ENCODE peak calls at places on chromosomes 2 and 18, in eight cellular contexts. One of them, this sample, is unnamed.

GRCh38 chr2:3778841-3779505 is 75.6 kb downstream of the DCDC2C start:
- DNase-seq in breast epithelium: no peak
- DNase-seq in vagina: no peak
- DNase-seq in astrocyte: no peak
- DNase-seq in small intestine: no peak
- DNase-seq in GM23248: no peak
- DNase-seq in spleen: no peak
- DNase-seq in SJSA1: no peak
- DNase-seq in this sample: no peak

GRCh38 chr2:7262608-7263228 is 345.5 kb downstream of the RNF144A start:
- DNase-seq in breast epithelium: no peak
- DNase-seq in vagina: no peak
- DNase-seq in astrocyte: no peak
- DNase-seq in small intestine: no peak
- DNase-seq in GM23248: no peak
- DNase-seq in spleen: no peak
- DNase-seq in SJSA1: no peak
- DNase-seq in this sample: no peak

GRCh38 chr2:56784046-56784445 is 600.3 kb downstream of the CCDC85A start:
- DNase-seq in breast epithelium: no peak
- DNase-seq in vagina: no peak
- DNase-seq in astrocyte: no peak
- DNase-seq in small intestine: no peak
- DNase-seq in GM23248: no peak
- DNase-seq in spleen: no peak
- DNase-seq in SJSA1: no peak
- DNase-seq in this sample: no peak

GRCh38 chr2:196330645-196331044 is 159.3 kb upstream of the STK17B start:
- DNase-seq in breast epithelium: no peak
- DNase-seq in vagina: no peak
- DNase-seq in astrocyte: no peak
- DNase-seq in small intestine: no peak
- DNase-seq in GM23248: no peak
- DNase-seq in spleen: no peak
- DNase-seq in SJSA1: no peak
- DNase-seq in this sample: no peak

GRCh38 chr2:96538487-96539214 is 2.1 kb downstream of the ARID5A start:
- DNase-seq in breast epithelium: peak; percentile 90
- DNase-seq in vagina: peak; percentile 88
- DNase-seq in astrocyte: peak; percentile 18
- DNase-seq in small intestine: peak; percentile 65
- DNase-seq in GM23248: peak; percentile 66
- DNase-seq in spleen: peak; percentile 97
- DNase-seq in SJSA1: no peak
- DNase-seq in this sample: peak; percentile 93

GRCh38 chr2:10434885-10435419 is 13.2 kb downstream of the ODC1 start:
- DNase-seq in breast epithelium: no peak
- DNase-seq in vagina: no peak
- DNase-seq in astrocyte: no peak
- DNase-seq in small intestine: peak; percentile 76
- DNase-seq in GM23248: peak; percentile 81
- DNase-seq in spleen: peak; percentile 95
- DNase-seq in SJSA1: peak; percentile 71
- DNase-seq in this sample: peak; percentile 81

GRCh38 chr2:239328306-239329191 is 72.3 kb downstream of the HDAC4 start:
- DNase-seq in breast epithelium: no peak
- DNase-seq in vagina: peak; percentile 96
- DNase-seq in astrocyte: peak; percentile 93
- DNase-seq in small intestine: peak; percentile 84
- DNase-seq in GM23248: peak; percentile 81
- DNase-seq in spleen: no peak
- DNase-seq in SJSA1: no peak
- DNase-seq in this sample: peak; percentile 76

GRCh38 chr2:121966663-121967062 is 211.2 kb downstream of the TSN start:
- DNase-seq in breast epithelium: no peak
- DNase-seq in vagina: no peak
- DNase-seq in astrocyte: no peak
- DNase-seq in small intestine: no peak
- DNase-seq in GM23248: no peak
- DNase-seq in spleen: no peak
- DNase-seq in SJSA1: no peak
- DNase-seq in this sample: no peak

GRCh38 chr2:239911630-239912071 is 113.5 kb downstream of the NDUFA10 start:
- DNase-seq in breast epithelium: no peak
- DNase-seq in vagina: peak; percentile 70
- DNase-seq in astrocyte: no peak
- DNase-seq in small intestine: no peak
- DNase-seq in GM23248: no peak
- DNase-seq in spleen: peak; percentile 87
- DNase-seq in SJSA1: no peak
- DNase-seq in this sample: peak; percentile 58

GRCh38 chr2:146228659-146229058 is 1616.2 kb upstream of the ACVR2A start:
- DNase-seq in breast epithelium: no peak
- DNase-seq in vagina: no peak
- DNase-seq in astrocyte: no peak
- DNase-seq in small intestine: no peak
- DNase-seq in GM23248: no peak
- DNase-seq in spleen: no peak
- DNase-seq in SJSA1: no peak
- DNase-seq in this sample: no peak

DNA sequence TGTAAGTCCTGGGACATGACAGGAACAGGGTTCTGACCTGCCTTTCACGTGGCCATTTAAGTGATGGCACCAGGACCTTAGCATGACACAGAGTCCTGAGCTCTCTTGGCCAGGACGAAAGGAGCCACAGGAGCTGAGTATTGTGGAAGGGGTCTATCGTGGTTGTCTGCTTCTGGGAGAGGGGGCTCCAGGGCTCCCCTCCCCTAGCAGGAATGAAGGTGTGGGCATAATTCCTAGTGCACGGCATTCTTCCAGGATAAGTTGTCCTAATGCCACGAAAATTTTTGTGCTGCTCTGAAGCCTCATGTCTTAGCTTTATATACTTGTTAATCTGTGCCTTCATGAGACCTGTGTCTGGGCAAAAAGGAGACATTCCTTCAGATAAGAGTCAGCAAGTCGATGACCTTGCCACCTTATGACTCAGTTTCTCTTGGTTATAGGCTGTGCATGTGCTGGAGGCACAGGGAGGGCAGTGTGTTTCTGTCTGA is 17.1 kb downstream of the GATA6 start:
- DNase-seq in breast epithelium: no peak
- DNase-seq in vagina: no peak
- DNase-seq in astrocyte: no peak
- DNase-seq in small intestine: no peak
- DNase-seq in GM23248: peak; percentile 35
- DNase-seq in spleen: no peak
- DNase-seq in SJSA1: peak; percentile 14
- DNase-seq in this sample: no peak
- H3K4me1 ChIP-seq in breast epithelium: no peaks in the 10 kb centered on the region
- H3K4me1 ChIP-seq in vagina: no peaks in the 10 kb centered on the region
- H3K4me1 ChIP-seq in astrocyte: peaks cover 30% of the 10 kb centered on the region
- H3K4me1 ChIP-seq in small intestine: peaks cover 6% of the 10 kb centered on the region
- H3K4me1 ChIP-seq in GM23248: peaks cover 34% of the 10 kb centered on the region
- H3K4me1 ChIP-seq in spleen: peaks cover 28% of the 10 kb centered on the region
- H3K4me1 ChIP-seq in SJSA1: peaks cover 16% of the 10 kb centered on the region
- H3K4me1 ChIP-seq in this sample: peaks cover 3% of the 10 kb centered on the region

DNA sequence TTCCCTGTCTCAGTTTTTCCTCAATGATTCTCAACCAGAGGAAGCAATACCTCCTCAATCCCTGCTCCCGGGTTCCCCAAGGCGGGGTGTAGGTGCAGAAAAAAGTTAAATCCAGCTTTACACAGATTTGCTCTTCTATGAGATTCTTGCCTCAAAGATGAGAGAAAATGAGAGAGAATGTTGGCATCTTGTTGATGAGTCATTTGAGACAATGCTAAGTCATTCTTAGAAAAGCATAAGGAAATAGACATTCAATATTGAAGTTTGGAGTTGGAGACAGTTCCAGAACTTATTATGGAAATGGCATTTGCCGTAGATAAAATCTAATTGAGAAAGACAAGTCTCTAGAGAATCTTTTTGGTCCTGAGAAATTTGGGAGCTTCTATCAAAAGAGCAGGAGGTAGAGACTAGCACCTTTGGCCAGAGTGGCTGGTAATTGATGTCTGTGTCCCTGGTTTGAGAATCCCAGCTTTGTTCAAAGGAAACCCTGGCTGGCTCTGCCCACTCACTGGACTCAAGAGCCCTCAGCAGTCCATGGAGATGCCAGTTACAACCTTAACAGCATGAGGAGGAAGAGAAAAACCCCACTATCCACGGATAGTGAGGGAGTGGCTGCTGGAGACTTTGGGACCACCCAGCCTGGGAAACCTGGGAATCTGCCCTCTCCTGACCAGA is 181.2 kb downstream of the FAM124B start:
- DNase-seq in breast epithelium: no peak
- DNase-seq in vagina: no peak
- DNase-seq in astrocyte: peak; percentile 41
- DNase-seq in small intestine: peak; percentile 7
- DNase-seq in GM23248: peak; percentile 81
- DNase-seq in spleen: no peak
- DNase-seq in SJSA1: peak; percentile 55
- DNase-seq in this sample: no peak
- H3K9me3 ChIP-seq in breast epithelium: peaks cover 6% of the 10 kb centered on the region
- H3K9me3 ChIP-seq in vagina: no peaks in the 10 kb centered on the region
- H3K9me3 ChIP-seq in astrocyte: peaks cover 5% of the 10 kb centered on the region
- H3K9me3 ChIP-seq in small intestine: no peaks in the 10 kb centered on the region
- H3K9me3 ChIP-seq in GM23248: no peaks in the 10 kb centered on the region
- H3K9me3 ChIP-seq in spleen: no peaks in the 10 kb centered on the region
- H3K9me3 ChIP-seq in SJSA1: no peaks in the 10 kb centered on the region
- H3K9me3 ChIP-seq in this sample: peaks cover 3% of the 10 kb centered on the region

GRCh38 chr18:51162617-51163016 is 34.9 kb downstream of the MEX3C start:
- DNase-seq in breast epithelium: no peak
- DNase-seq in vagina: no peak
- DNase-seq in astrocyte: no peak
- DNase-seq in small intestine: no peak
- DNase-seq in GM23248: no peak
- DNase-seq in spleen: no peak
- DNase-seq in SJSA1: no peak
- DNase-seq in this sample: no peak
- H3K27ac ChIP-seq in breast epithelium: no peak overlapping the region
- H3K27ac ChIP-seq in vagina: no peak overlapping the region
- H3K27ac ChIP-seq in astrocyte: no peak overlapping the region
- H3K27ac ChIP-seq in small intestine: no peak overlapping the region
- H3K27ac ChIP-seq in GM23248: no peak overlapping the region
- H3K27ac ChIP-seq in spleen: peak overlapping the region; percentile 7
- H3K27ac ChIP-seq in SJSA1: no peak overlapping the region
- H3K27ac ChIP-seq in this sample: no peak overlapping the region

DNA sequence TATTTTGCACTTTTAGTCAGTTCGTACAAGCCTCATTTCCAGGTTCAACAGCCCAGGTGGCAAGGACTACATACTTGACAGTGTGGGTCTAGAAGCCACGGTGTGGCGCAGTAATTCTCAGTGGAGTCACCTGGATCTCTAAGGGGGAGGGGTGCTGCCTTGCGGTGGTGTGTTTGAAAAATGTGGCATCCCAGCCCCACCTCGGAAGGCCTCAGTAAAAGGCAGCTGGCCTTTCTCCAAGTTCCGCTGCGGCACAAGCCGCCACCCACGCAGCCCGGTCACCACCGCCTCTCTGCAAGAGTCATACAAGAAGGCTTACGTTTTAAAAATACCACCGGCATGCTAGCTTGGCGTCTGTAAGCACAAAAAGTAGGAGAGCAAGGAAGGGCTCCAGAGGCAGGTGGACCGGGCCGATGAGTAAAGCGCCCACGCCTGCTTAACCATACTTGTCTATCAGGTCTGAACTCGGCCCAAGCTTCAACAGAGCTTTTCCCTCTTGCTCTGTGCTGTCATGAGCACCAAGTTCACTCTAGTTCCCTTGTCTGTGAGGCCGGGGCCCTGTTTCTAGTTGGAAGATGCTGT is 49.5 kb downstream of the SPRED2 start:
- DNase-seq in breast epithelium: peak; percentile 92
- DNase-seq in vagina: no peak
- DNase-seq in astrocyte: peak; percentile 99
- DNase-seq in small intestine: peak; percentile 88
- DNase-seq in GM23248: peak; percentile 97
- DNase-seq in spleen: peak; percentile 89
- DNase-seq in SJSA1: peak; percentile 95
- DNase-seq in this sample: peak; percentile 89
- H3K4me1 ChIP-seq in breast epithelium: peaks cover 18% of the 10 kb centered on the region
- H3K4me1 ChIP-seq in vagina: peaks cover 75% of the 10 kb centered on the region
- H3K4me1 ChIP-seq in astrocyte: peaks cover 49% of the 10 kb centered on the region
- H3K4me1 ChIP-seq in small intestine: peaks cover 18% of the 10 kb centered on the region
- H3K4me1 ChIP-seq in GM23248: peaks cover 50% of the 10 kb centered on the region
- H3K4me1 ChIP-seq in spleen: peaks cover 55% of the 10 kb centered on the region
- H3K4me1 ChIP-seq in SJSA1: peaks cover 45% of the 10 kb centered on the region
- H3K4me1 ChIP-seq in this sample: no peaks in the 10 kb centered on the region

DNA sequence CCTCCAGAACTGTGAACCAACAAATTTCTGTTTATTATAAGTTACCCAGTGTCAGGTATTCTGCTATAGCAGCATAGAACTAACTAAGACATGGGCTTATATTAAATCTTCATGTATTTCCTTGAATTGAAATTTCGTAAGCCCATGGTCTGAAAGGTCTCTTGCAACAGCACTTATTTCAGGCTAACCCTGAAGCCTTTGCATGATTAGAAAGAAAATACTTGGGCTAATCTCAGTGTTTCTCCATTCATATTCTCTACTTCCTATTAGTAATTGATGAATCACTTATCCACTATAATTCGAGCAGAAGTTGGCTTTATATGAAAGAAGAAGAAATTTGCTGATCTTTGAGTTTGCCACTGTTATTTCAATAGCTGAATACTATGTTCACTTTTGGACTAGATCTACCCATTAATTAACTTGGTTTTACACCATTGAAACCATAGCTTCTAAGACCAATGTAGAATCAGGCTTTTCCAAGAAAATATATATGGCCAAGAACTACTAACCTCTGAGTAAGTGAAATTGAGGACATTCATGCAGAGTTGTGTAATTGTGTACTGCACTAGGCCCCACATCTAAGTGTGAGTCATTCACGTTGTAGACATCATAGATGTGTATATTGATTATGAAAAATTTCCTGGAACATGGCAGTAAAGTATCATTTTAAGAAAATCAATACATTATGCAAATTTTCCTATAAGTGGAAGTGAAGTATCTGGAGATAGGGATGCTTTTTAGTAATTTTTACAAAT is 731.7 kb downstream of the SOCS6 start:
- DNase-seq in breast epithelium: no peak
- DNase-seq in vagina: no peak
- DNase-seq in astrocyte: peak; percentile 4
- DNase-seq in small intestine: no peak
- DNase-seq in GM23248: peak; percentile 52
- DNase-seq in spleen: no peak
- DNase-seq in SJSA1: no peak
- DNase-seq in this sample: no peak
- H3K9me3 ChIP-seq in breast epithelium: no peaks in the 10 kb centered on the region
- H3K9me3 ChIP-seq in vagina: no peaks in the 10 kb centered on the region
- H3K9me3 ChIP-seq in astrocyte: peaks cover 4% of the 10 kb centered on the region
- H3K9me3 ChIP-seq in small intestine: no peaks in the 10 kb centered on the region
- H3K9me3 ChIP-seq in GM23248: no peaks in the 10 kb centered on the region
- H3K9me3 ChIP-seq in spleen: no peaks in the 10 kb centered on the region
- H3K9me3 ChIP-seq in SJSA1: no peaks in the 10 kb centered on the region
- H3K9me3 ChIP-seq in this sample: no peaks in the 10 kb centered on the region

DNA sequence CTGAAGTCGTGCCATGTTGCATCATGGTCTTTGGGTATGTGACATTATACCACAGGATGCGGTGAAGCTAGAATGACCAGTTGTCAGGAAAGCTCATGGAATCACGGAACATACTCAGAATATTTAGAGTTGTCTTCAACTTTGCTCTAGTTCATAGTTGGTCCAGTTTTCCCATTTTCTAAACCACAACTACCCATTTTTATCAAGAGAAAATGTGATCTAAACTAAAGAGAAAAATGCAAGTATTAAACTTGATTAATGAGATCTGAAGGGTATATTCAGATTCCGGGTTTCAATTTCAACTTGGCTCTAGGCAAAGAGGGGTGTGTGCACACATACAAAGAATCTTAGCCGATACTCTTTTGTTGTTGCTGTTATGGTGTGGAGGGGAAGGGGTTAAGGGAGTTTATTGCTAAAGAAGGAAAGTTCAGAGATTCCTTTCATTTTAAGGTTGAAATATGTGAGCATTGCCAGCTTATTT is 516.5 kb upstream of the ZEB2 start:
- DNase-seq in breast epithelium: no peak
- DNase-seq in vagina: no peak
- DNase-seq in astrocyte: peak; percentile 46
- DNase-seq in small intestine: no peak
- DNase-seq in GM23248: peak; percentile 68
- DNase-seq in spleen: no peak
- DNase-seq in SJSA1: no peak
- DNase-seq in this sample: no peak
- H3K27ac ChIP-seq in breast epithelium: peak overlapping the region; percentile 26
- H3K27ac ChIP-seq in vagina: peak overlapping the region; percentile 34
- H3K27ac ChIP-seq in astrocyte: no peak overlapping the region
- H3K27ac ChIP-seq in small intestine: no peak overlapping the region
- H3K27ac ChIP-seq in GM23248: peak overlapping the region; percentile 54
- H3K27ac ChIP-seq in spleen: peak overlapping the region; percentile 37
- H3K27ac ChIP-seq in SJSA1: no peak overlapping the region
- H3K27ac ChIP-seq in this sample: no peak overlapping the region

This sample was measured in aorta.